ENCODE peak calls at places on chromosome 6, in ten cellular contexts. V, T, D, E, G, K, F, B, A and O are unnamed samples.

GRCh38 chr6:31386099-31386498 is 17.3 kb upstream of the MICA start:
- DNase-seq in V (no peak), T (no peak), D (no peak), E (no peak), G (no peak), K (no peak), F (no peak), B (no peak), A (no peak), O (no peak)

GRCh38 chr6:16103708-16104107 is 25.2 kb upstream of the MYLIP start:
- DNase-seq in V (no peak), T (no peak), D (no peak), E (no peak), G (no peak), K (no peak), F (no peak), B (no peak), A (no peak), O (no peak)

GRCh38 chr6:51684603-51685002 is 402.8 kb downstream of the PKHD1 start:
- DNase-seq in V (no peak), T (no peak), D (no peak), E (no peak), G (no peak), K (no peak), F (no peak), B (no peak), A (no peak), O (no peak)

GRCh38 chr6:10146723-10147451 is 268.0 kb downstream of the TFAP2A start:
- DNase-seq in V (peak), T (no peak), D (peak), E (peak), G (peak), K (peak), F (peak), B (peak), A (peak), O (peak)

GRCh38 chr6:27668442-27669275 is 195.8 kb upstream of the ZNF184 start:
- DNase-seq in V (peak), T (no peak), D (peak), E (peak), G (no peak), K (no peak), F (peak), B (no peak), A (no peak), O (peak)

GRCh38 chr6:33123732-33124524 is 48.1 kb downstream of the HLA-DPB1 start:
- DNase-seq in V (peak), T (no peak), D (peak), E (peak), G (no peak), K (no peak), F (peak), B (no peak), A (peak), O (peak)

GRCh38 chr6:110363748-110364147 is 5.6 kb upstream of the METTL24 start:
- DNase-seq in V (no peak), T (no peak), D (no peak), E (no peak), G (no peak), K (no peak), F (no peak), B (no peak), A (no peak), O (no peak)

GRCh38 chr6:21908117-21908848 is 314.7 kb downstream of the SOX4 start:
- DNase-seq in V (no peak), T (no peak), D (no peak), E (no peak), G (no peak), K (no peak), F (no peak), B (no peak), A (no peak), O (no peak)

GRCh38 chr6:134295953-134296553 is 21.9 kb downstream of the SGK1 start:
- DNase-seq in V (peak), T (no peak), D (peak), E (no peak), G (peak), K (peak), F (peak), B (no peak), A (peak), O (no peak)

GRCh38 chr6:154738561-154738961 is 5.3 kb downstream of the SCAF8 start:
- DNase-seq in V (peak), T (no peak), D (no peak), E (no peak), G (no peak), K (no peak), F (no peak), B (no peak), A (no peak), O (no peak)

GRCh38 chr6:111663692-111664564 is 58.2 kb upstream of the TRAF3IP2 start:
- DNase-seq in V (peak), T (no peak), D (no peak), E (no peak), G (no peak), K (no peak), F (peak), B (peak), A (no peak), O (no peak)

GRCh38 chr6:96499781-96500180 is 21.8 kb upstream of the UFL1 start:
- DNase-seq in V (no peak), T (peak), D (no peak), E (peak), G (no peak), K (no peak), F (no peak), B (no peak), A (no peak), O (peak)

GRCh38 chr6:126181173-126181741 is 158.7 kb upstream of the CENPW start:
- DNase-seq in V (no peak), T (no peak), D (peak), E (no peak), G (no peak), K (no peak), F (no peak), B (peak), A (no peak), O (no peak)

GRCh38 chr6:158524311-158524710 is 35.6 kb upstream of the TMEM181 start:
- DNase-seq in V (no peak), T (no peak), D (no peak), E (no peak), G (no peak), K (no peak), F (no peak), B (no peak), A (no peak), O (no peak)

GRCh38 chr6:30075094-30075986 is at the start of gene RNF39:
- DNase-seq in V (no peak), T (no peak), D (peak), E (no peak), G (no peak), K (no peak), F (peak), B (no peak), A (no peak), O (no peak)

GRCh38 chr6:85008311-85009015 is 244.1 kb upstream of the TBX18 start:
- DNase-seq in V (peak), T (no peak), D (no peak), E (no peak), G (peak), K (no peak), F (peak), B (no peak), A (no peak), O (no peak)

GRCh38 chr6:149899486-149899885 is 1.6 kb upstream of the RAET1E start:
- DNase-seq in V (no peak), T (no peak), D (no peak), E (no peak), G (no peak), K (no peak), F (no peak), B (no peak), A (no peak), O (no peak)

GRCh38 chr6:31405996-31406395 is 2.6 kb downstream of the MICA start:
- DNase-seq in V (no peak), T (no peak), D (no peak), E (no peak), G (no peak), K (no peak), F (no peak), B (no peak), A (no peak), O (no peak)

GRCh38 chr6:166627875-166628849 is 1.1 kb upstream of the RPS6KA2 start:
- DNase-seq in V (peak), T (peak), D (peak), E (peak), G (no peak), K (peak), F (peak), B (no peak), A (peak), O (peak)

GRCh38 chr6:53824714-53825113 is 29.9 kb downstream of the LRRC1 start:
- DNase-seq in V (no peak), T (no peak), D (no peak), E (no peak), G (no peak), K (no peak), F (no peak), B (no peak), A (no peak), O (no peak)

GRCh38 chr6:4977468-4977867 is 26.4 kb downstream of the RPP40 start:
- DNase-seq in V (no peak), T (no peak), D (no peak), E (no peak), G (no peak), K (no peak), F (no peak), B (no peak), A (no peak), O (no peak)

GRCh38 chr6:159038914-159039884 is 5.6 kb downstream of the TAGAP start:
- DNase-seq in V (peak), T (no peak), D (no peak), E (no peak), G (no peak), K (peak), F (peak), B (no peak), A (no peak), O (peak)

GRCh38 chr6:142825760-142826159 is 119.2 kb downstream of the HIVEP2 start:
- DNase-seq in V (no peak), T (no peak), D (no peak), E (no peak), G (no peak), K (no peak), F (no peak), B (no peak), A (no peak), O (no peak)

GRCh38 chr6:113695506-113695905 is 161.6 kb upstream of the MARCKS start:
- DNase-seq in V (no peak), T (no peak), D (no peak), E (no peak), G (no peak), K (no peak), F (peak), B (no peak), A (no peak), O (no peak)